ENCODE peak calls at places on chromosomes 3 and 15, in four cellular contexts. T is NCI-H1092 treated with DMSO at 0.1 percent for 48 hours, Z is NCI-H1105, M is Right ventricle myocardium superior. C is an unnamed sample.

GRCh38 chr3:11774296-11774877 is 72.3 kb downstream of the TAMM41 start:
- DNase-seq in Z (no peak), T (peak; percentile 21), M (no peak), C (no peak)

GRCh38 chr3:192684151-192684550 is 43.2 kb downstream of the FGF12 start:
- DNase-seq in T (no peak), Z (no peak), M (no peak), C (no peak)

GRCh38 chr3:24365168-24365567 is 129.5 kb downstream of the THRB start:
- DNase-seq in T (no peak), Z (no peak), M (peak; percentile 36), C (no peak)

GRCh38 chr3:12178091-12178820 is 19.5 kb upstream of the TIMP4 start:
- DNase-seq in M (peak; percentile 77), T (no peak), Z (no peak), C (no peak)

GRCh38 chr15:101068961-101069734 is 150.0 kb downstream of the LRRK1 start:
- DNase-seq in M (no peak), T (no peak), Z (no peak), C (no peak)

GRCh38 chr3:8519156-8519555 is 17.5 kb downstream of the LMCD1 start:
- DNase-seq in T (no peak), Z (no peak), M (no peak), C (no peak)

GRCh38 chr3:33636125-33636855 is 81.8 kb downstream of the CLASP2 start:
- DNase-seq in T (peak; percentile 64), Z (peak; percentile 41), M (no peak), C (no peak)

GRCh38 chr15:101563397-101563796 is 73.9 kb upstream of the PCSK6 start:
- DNase-seq in T (no peak), M (no peak), Z (no peak), C (no peak)

GRCh38 chr3:185313693-185314246 is 49.2 kb upstream of the MAP3K13 start:
- DNase-seq in T (no peak), M (no peak), Z (no peak), C (no peak)

GRCh38 chr3:112403101-112403500 is 70.1 kb downstream of the CD200 start:
- DNase-seq in M (no peak), T (no peak), Z (no peak), C (no peak)

GRCh38 chr15:77496710-77497107 is 76.0 kb downstream of the HMG20A start:
- DNase-seq in T (peak; percentile 64), M (peak; percentile 95), Z (peak; percentile 21), C (peak; percentile 33)

GRCh38 chr3:39814007-39814406 is 4.6 kb downstream of the MYRIP start:
- DNase-seq in T (peak; percentile 23), Z (no peak), M (no peak), C (no peak)

GRCh38 chr3:73188707-73189106 is 127.2 kb downstream of the EBLN2 start:
- DNase-seq in Z (no peak), T (peak; percentile 15), M (no peak), C (no peak)

GRCh38 chr3:71127463-71128243 is 455.9 kb downstream of the FOXP1 start:
- DNase-seq in T (no peak), Z (no peak), M (no peak), C (no peak)

GRCh38 chr3:106339551-106339950 is 470.7 kb upstream of the CBLB start:
- DNase-seq in Z (no peak), T (no peak), M (no peak), C (no peak)

GRCh38 chr3:119490153-119490552 is 8.2 kb upstream of the TIMMDC1 start:
- DNase-seq in T (no peak), M (no peak), Z (no peak), C (no peak)

GRCh38 chr3:156388469-156389150 is 166.3 kb downstream of the SSR3 start:
- DNase-seq in Z (no peak), M (no peak), T (no peak), C (no peak)

GRCh38 chr3:66140763-66141372 is 79.9 kb upstream of the SLC25A26 start:
- DNase-seq in T (no peak), Z (no peak), M (no peak), C (no peak)

GRCh38 chr3:146326875-146327543 is 76.1 kb upstream of the PLSCR4 start:
- DNase-seq in M (peak; percentile 45), T (no peak), Z (peak; percentile 8), C (no peak)

GRCh38 chr3:37736632-37737031 is 125.0 kb upstream of the CTDSPL start:
- DNase-seq in M (no peak), T (no peak), Z (no peak), C (no peak)

GRCh38 chr3:135473449-135473848 is 492.1 kb upstream of the PPP2R3A start:
- DNase-seq in T (no peak), Z (no peak), M (no peak), C (no peak)

GRCh38 chr3:158711886-158712285 is 20.4 kb downstream of the RARRES1 start:
- DNase-seq in M (no peak), Z (no peak), T (no peak), C (no peak)

GRCh38 chr3:9455596-9455995 is 58.2 kb downstream of the SETD5 start:
- DNase-seq in M (no peak), Z (no peak), T (no peak), C (no peak)

GRCh38 chr15:27833178-27833577 is 265.9 kb downstream of the OCA2 start:
- DNase-seq in T (no peak), M (no peak), Z (no peak), C (no peak)

GRCh38 chr3:8536106-8537052 is 34.8 kb downstream of the LMCD1 start:
- DNase-seq in Z (no peak), M (no peak), T (no peak), C (no peak)

GRCh38 chr3:196976891-196977420 is 8.3 kb upstream of the PIGZ start:
- DNase-seq in T (no peak), M (no peak), Z (no peak), C (no peak)

GRCh38 chr15:23645379-23646164 is 2.1 kb downstream of the MAGEL2 start:
- DNase-seq in T (no peak), M (no peak), Z (no peak), C (no peak)

GRCh38 chr3:127167315-127168043 is 25.5 kb upstream of the PRR23E start:
- DNase-seq in M (no peak), T (no peak), Z (no peak), C (no peak)

GRCh38 chr3:45608296-45608695 is 13.7 kb downstream of the LIMD1 start:
- DNase-seq in M (peak; percentile 37), Z (no peak), T (no peak), C (no peak)

GRCh38 chr3:56801151-56801596 is 575 bp downstream of the ARHGEF3 start:
- DNase-seq in T (no peak), Z (no peak), M (no peak), C (no peak)

GRCh38 chr15:40793216-40793989 is 13.5 kb upstream of the ZFYVE19 start:
- DNase-seq in Z (no peak), T (no peak), M (no peak), C (no peak)

GRCh38 chr3:31093608-31093990 is 199.1 kb upstream of the GADL1 start:
- DNase-seq in M (no peak), Z (no peak), T (no peak), C (no peak)

GRCh38 chr15:78685157-78685830 is 44.3 kb upstream of the CHRNB4 start:
- DNase-seq in T (no peak), Z (peak; percentile 50), M (no peak), C (no peak)

C was measured in SIG-M5.